ENCODE peak calls at places on chromosomes 4 and X, in four cellular contexts. Y, D, X and C are unnamed samples.

GRCh38 chrX:57417827-57418226 is 131.3 kb downstream of the FAAH2 start:
- DNase-seq in D (no peak), X (no peak), Y (no peak), C (no peak)

GRCh38 chr4:8046925-8047541 is 107.4 kb upstream of the AFAP1 start:
- DNase-seq in X (no peak), Y (no peak), D (no peak), C (no peak)

GRCh38 chrX:45849261-45849660 is 648.6 kb upstream of the DIPK2B start:
- DNase-seq in X (peak; percentile 84), Y (no peak), D (no peak), C (peak; percentile 15)

GRCh38 chr4:144688035-144688569 is 42.1 kb downstream of the HHIP start:
- DNase-seq in X (no peak), Y (no peak), D (no peak), C (no peak)

GRCh38 chr4:77877771-77878170 is 15.1 kb downstream of the MRPL1 start:
- DNase-seq in D (no peak), X (no peak), Y (no peak), C (no peak)

GRCh38 chrX:29397506-29397905 is 810.3 kb downstream of the IL1RAPL1 start:
- DNase-seq in Y (no peak), X (no peak), D (no peak), C (no peak)

GRCh38 chrX:121641560-121641959 is 594.1 kb downstream of the GLUD2 start:
- DNase-seq in X (peak; percentile 53), Y (no peak), D (no peak), C (no peak)

GRCh38 chrX:99705696-99706095 is 704.4 kb downstream of the PCDH19 start:
- DNase-seq in X (no peak), Y (no peak), D (no peak), C (no peak)

GRCh38 chr4:120841580-120841979 is 80.9 kb downstream of the PRDM5 start:
- DNase-seq in X (no peak), D (no peak), Y (no peak), C (no peak)

DNA sequence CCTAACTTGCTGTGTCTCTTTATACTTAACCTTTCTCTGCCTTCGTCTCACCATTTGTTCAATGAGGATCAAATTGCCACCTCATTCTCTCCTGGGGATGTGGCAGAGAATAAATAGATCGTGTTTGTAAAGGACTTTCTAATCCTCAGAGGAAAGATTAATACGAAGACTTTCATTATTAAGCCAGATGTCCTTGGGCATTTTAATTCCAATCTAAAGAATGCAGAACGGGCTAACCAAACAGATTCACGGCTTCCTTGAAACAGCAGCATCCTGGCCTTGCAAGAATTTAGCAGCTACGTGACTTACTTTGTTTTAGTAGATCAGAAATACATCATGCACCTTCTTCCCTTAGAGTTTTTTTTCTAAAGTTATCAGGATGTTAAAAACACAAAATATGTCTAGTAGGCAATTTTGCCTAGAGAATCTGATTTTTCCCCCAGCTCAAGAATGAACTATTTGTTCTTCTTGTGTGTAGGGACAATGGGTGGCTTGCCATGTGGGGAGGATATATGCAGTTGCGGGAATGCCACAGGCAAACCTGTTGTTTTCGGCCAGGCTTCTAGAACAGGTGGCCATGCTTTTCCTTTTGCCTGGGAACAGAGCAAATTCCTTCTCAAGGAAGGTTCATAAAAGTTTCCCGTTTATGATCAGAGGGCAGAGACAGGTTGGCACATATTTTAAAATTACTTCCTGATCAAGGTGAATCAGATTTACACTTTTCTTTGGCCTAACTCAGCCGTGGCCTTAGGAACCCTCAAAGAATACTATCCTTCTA is 3.0 kb downstream of the MID1 start:
- DNase-seq in X (no peak), D (no peak), Y (no peak), C (no peak)
- H3K4me1 ChIP-seq in X (peaks cover 3% of the 10 kb centered on the region), D (no peaks in the 10 kb centered on the region), Y (no peaks in the 10 kb centered on the region), C (no peaks in the 10 kb centered on the region)

DNA sequence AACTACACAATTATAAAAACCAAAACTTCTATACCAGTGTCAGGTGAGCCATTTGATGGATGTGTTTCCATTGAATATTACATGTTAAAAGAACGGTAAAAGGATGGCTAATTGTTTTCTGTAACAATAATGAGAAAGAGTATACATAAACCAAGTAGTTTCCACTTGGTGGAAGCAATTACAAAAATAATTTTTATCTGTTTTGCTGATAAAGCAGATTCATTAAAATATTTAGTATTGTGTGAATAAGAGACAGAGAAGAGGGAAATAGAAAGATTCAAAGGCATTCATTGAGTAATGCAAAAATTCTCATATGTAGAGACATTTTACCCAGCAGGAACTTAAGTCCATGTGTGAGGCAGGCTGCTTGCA is 95.7 kb downstream of the ANK2 start:
- DNase-seq in X (no peak), D (no peak), Y (no peak), C (no peak)
- H3K4me1 ChIP-seq in X (peaks cover 8% of the 10 kb centered on the region), D (no peaks in the 10 kb centered on the region), Y (peaks cover 5% of the 10 kb centered on the region), C (no peaks in the 10 kb centered on the region)

GRCh38 chr4:142378179-142378578 is 467.9 kb downstream of the INPP4B start:
- DNase-seq in Y (peak; percentile 53), D (no peak), X (no peak), C (no peak)

GRCh38 chr4:142380052-142380598 is 466.0 kb downstream of the INPP4B start:
- DNase-seq in Y (no peak), D (no peak), X (no peak), C (no peak)

GRCh38 chr4:142379277-142380051 is 466.6 kb downstream of the INPP4B start:
- DNase-seq in Y (no peak), D (no peak), X (peak; percentile 69), C (peak; percentile 6)

GRCh38 chr4:142376204-142376603 is 469.9 kb downstream of the INPP4B start:
- DNase-seq in Y (no peak), X (no peak), D (no peak), C (no peak)

DNA sequence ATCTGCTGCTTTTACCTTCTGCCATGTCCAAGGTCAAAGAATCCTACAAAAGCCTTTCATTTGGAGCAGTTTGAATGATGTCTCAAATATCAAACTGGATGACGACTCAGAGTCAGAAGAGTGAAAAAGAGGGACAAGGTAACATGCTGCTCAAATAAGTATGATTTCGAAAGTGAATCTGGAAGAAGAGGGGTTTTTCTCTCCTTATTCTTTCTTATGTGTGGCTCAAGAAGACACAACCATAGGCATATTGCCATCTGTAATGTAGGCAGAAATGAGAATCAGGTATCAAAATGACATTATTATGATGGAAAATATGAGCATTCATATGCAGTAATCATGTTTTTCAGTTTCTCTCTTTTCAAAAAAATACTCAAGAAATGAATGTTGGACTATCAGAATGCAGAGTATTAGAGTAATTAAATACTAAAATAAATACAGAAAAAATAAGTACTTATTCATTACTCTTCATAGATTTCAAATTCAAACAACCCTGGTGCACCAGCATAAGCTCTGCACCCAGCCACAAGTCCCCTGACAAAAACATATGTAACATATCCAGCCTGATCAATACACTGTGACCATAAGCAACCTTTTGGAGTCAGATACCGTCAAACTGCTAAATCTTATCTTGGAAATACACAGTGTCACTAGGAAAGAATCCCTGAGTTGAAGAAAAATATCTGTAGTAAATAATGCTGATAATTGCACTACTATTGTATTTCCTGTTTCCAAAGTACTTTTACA is 468.6 kb downstream of the INPP4B start:
- DNase-seq in X (no peak), D (no peak), Y (no peak), C (no peak)
- H3K4me1 ChIP-seq in X (peaks cover 41% of the 10 kb centered on the region), D (no peaks in the 10 kb centered on the region), Y (peaks cover 6% of the 10 kb centered on the region), C (no peaks in the 10 kb centered on the region)

GRCh38 chr4:169256101-169256612 is 14.6 kb downstream of the SH3RF1 start:
- DNase-seq in D (no peak), Y (no peak), X (no peak), C (no peak)
- H3K4me1 ChIP-seq in D (no peaks in the 10 kb centered on the region), Y (peaks cover 34% of the 10 kb centered on the region), X (peaks cover 46% of the 10 kb centered on the region), C (peaks cover 6% of the 10 kb centered on the region)

GRCh38 chr4:1246111-1246881 is 2.6 kb downstream of the CTBP1 start:
- DNase-seq in Y (peak; percentile 57), X (peak; percentile 8), D (peak; percentile 69), C (no peak)

GRCh38 chr4:1246901-1247810 is 1.8 kb downstream of the CTBP1 start:
- DNase-seq in Y (peak; percentile 36), X (peak; percentile 8), D (peak; percentile 47), C (peak; percentile 4)

GRCh38 chr4:1244978-1245471 is 3.9 kb downstream of the CTBP1 start:
- DNase-seq in D (peak; percentile 46), Y (no peak), X (no peak), C (no peak)

GRCh38 chr4:1244081-1244977 is 4.6 kb downstream of the CTBP1 start:
- DNase-seq in Y (peak; percentile 22), X (no peak), D (peak; percentile 73), C (no peak)

GRCh38 chr4:1245481-1246051 is 3.4 kb downstream of the CTBP1 start:
- DNase-seq in X (no peak), D (no peak), Y (peak; percentile 91), C (no peak)
- H3K4me1 ChIP-seq in X (peaks cover 32% of the 10 kb centered on the region), D (peaks cover 14% of the 10 kb centered on the region), Y (peaks cover 28% of the 10 kb centered on the region), C (peaks cover 50% of the 10 kb centered on the region)

GRCh38 chr4:102535398-102536082 is 34.4 kb downstream of the NFKB1 start:
- DNase-seq in Y (no peak), X (peak; percentile 61), D (no peak), C (no peak)

GRCh38 chr4:102534845-102535244 is 33.7 kb downstream of the NFKB1 start:
- DNase-seq in Y (no peak), D (no peak), X (no peak), C (no peak)

GRCh38 chr4:102533348-102533747 is 32.2 kb downstream of the NFKB1 start:
- DNase-seq in D (no peak), X (no peak), Y (no peak), C (no peak)

GRCh38 chr4:102531441-102531840 is 30.3 kb downstream of the NFKB1 start:
- DNase-seq in D (no peak), X (no peak), Y (no peak), C (no peak)

DNA sequence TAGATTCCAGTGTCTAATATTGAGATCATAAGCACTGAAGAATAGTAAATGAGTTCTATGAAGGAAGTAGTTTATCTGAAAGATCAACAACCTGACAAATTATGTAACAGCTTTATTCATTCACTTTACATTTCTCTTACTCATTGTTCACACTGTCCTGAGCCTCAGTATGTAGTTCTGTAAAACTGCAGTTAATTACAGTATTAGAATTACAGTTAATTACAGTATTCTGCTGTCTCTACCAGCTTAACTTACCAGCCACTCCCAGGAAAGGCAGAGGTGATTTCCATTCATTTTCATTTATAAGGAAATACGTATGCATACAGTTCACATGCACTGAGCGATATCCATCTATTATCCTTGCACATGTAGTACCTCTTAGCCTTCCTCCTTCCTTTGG is 32.8 kb downstream of the NFKB1 start:
- DNase-seq in Y (no peak), D (no peak), X (no peak), C (no peak)
- H3K4me1 ChIP-seq in Y (no peaks in the 10 kb centered on the region), D (no peaks in the 10 kb centered on the region), X (peaks cover 29% of the 10 kb centered on the region), C (no peaks in the 10 kb centered on the region)

GRCh38 chr4:155757745-155758265 is 1.0 kb upstream of the GUCY1B1 start:
- DNase-seq in Y (no peak), D (no peak), X (no peak), C (no peak)
- H3K4me1 ChIP-seq in Y (no peaks in the 10 kb centered on the region), D (no peaks in the 10 kb centered on the region), X (peaks cover 8% of the 10 kb centered on the region), C (no peaks in the 10 kb centered on the region)

GRCh38 chrX:79096339-79096638 is 48.2 kb upstream of the GPR174 start:
- DNase-seq in Y (no peak), D (no peak), X (no peak), C (no peak)
- H3K4me1 ChIP-seq in Y (no peaks in the 10 kb centered on the region), D (no peaks in the 10 kb centered on the region), X (no peaks in the 10 kb centered on the region), C (no peaks in the 10 kb centered on the region)